ENCODE peak calls at places on chromosomes 7 and 10, in five cellular contexts. W is GM23338; R is effector memory CD4-positive, alpha-beta T cell; Z is Peyer's patch; H is GM23248. M is an unnamed sample.

GRCh38 chr7:18399624-18400235 is 95.8 kb upstream of the HDAC9 start:
- DNase-seq in W (peak; percentile 47), R (no peak), H (peak; percentile 6), Z (no peak), M (no peak)

GRCh38 chr7:23691320-23691719 is 11.3 kb downstream of the FAM221A start:
- DNase-seq in R (no peak), H (no peak), W (no peak), Z (no peak), M (no peak)

GRCh38 chr10:76231258-76231934 is 800.0 kb downstream of the LRMDA start:
- DNase-seq in H (no peak), W (peak; percentile 76), Z (no peak), R (no peak), M (no peak)

GRCh38 chr7:30224511-30225031 is 59.8 kb upstream of the ZNRF2 start:
- DNase-seq in Z (no peak), W (no peak), R (no peak), H (peak; percentile 90), M (no peak)

GRCh38 chr10:12533151-12533550 is 183.8 kb downstream of the CAMK1D start:
- DNase-seq in W (no peak), R (no peak), H (no peak), Z (no peak), M (no peak)

GRCh38 chr7:74479066-74479781 is 25.5 kb downstream of the GTF2IRD1 start:
- DNase-seq in W (no peak), Z (peak; percentile 52), R (no peak), H (peak; percentile 59), M (peak; percentile 81)

GRCh38 chr7:44415510-44415909 is 74.9 kb downstream of the NUDCD3 start:
- DNase-seq in Z (no peak), W (no peak), R (no peak), H (no peak), M (no peak)

GRCh38 chr10:3417096-3417495 is 244.5 kb upstream of the PITRM1 start:
- DNase-seq in R (no peak), Z (no peak), H (no peak), W (no peak), M (no peak)

GRCh38 chr10:132369636-132370185 is 27.3 kb upstream of the PWWP2B start:
- DNase-seq in R (no peak), W (no peak), H (no peak), Z (peak; percentile 28), M (no peak)

GRCh38 chr10:15201589-15202300 is 33.3 kb upstream of the NMT2 start:
- DNase-seq in R (no peak), Z (no peak), W (no peak), H (peak; percentile 62), M (no peak)

GRCh38 chr7:128392446-128393327 is 17.1 kb downstream of the IMPDH1 start:
- DNase-seq in W (no peak), Z (no peak), R (no peak), H (no peak), M (no peak)

GRCh38 chr7:128391805-128392204 is 18.0 kb downstream of the IMPDH1 start:
- DNase-seq in W (no peak), R (no peak), H (no peak), Z (no peak), M (no peak)

GRCh38 chr7:128395748-128396147 is 14.0 kb downstream of the IMPDH1 start:
- DNase-seq in H (no peak), W (peak; percentile 36), Z (no peak), R (no peak), M (no peak)

GRCh38 chr7:128394904-128395496 is 14.8 kb downstream of the IMPDH1 start:
- DNase-seq in R (no peak), W (no peak), H (no peak), Z (no peak), M (no peak)

GRCh38 chr7:128393526-128394330 is 16.1 kb downstream of the IMPDH1 start:
- DNase-seq in Z (no peak), H (no peak), R (no peak), W (no peak), M (no peak)
- H3K36me3 ChIP-seq in Z (no peaks in the 10 kb centered on the region), H (peaks cover 18% of the 10 kb centered on the region), R (peaks cover 49% of the 10 kb centered on the region), W (no peaks in the 10 kb centered on the region), M (no peaks in the 10 kb centered on the region)

DNA sequence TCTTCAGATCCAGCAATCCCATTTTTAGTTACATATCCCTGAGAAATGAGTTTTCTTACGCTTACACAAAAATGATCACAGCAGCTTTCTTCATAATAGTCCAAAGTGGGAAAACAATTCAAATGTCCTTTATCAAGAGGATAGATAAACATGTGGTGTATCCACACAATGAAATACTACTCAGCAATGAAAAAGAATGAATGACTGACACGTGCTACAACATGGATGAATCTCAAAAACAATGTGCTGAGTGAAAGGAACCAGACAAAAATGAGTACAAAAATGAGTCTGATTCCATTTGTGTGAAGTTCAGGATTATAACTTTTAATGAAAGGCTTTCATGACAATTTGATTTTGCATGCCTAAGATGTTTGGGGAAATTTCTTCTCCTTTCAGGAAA is 139.1 kb downstream of the WNT2 start:
- DNase-seq in Z (no peak), H (no peak), R (no peak), W (no peak), M (no peak)
- H3K27me3 ChIP-seq in Z (no peaks in the 10 kb centered on the region), H (no peaks in the 10 kb centered on the region), R (no peaks in the 10 kb centered on the region), W (no peaks in the 10 kb centered on the region), M (no peaks in the 10 kb centered on the region)

GRCh38 chr10:51708609-51709008 is 9.2 kb upstream of the CSTF2T start:
- DNase-seq in R (no peak), Z (no peak), H (no peak), W (no peak), M (no peak)

GRCh38 chr10:51707821-51708424 is 8.5 kb upstream of the CSTF2T start:
- DNase-seq in R (no peak), H (no peak), Z (no peak), W (no peak), M (no peak)

GRCh38 chr10:51707392-51707791 is 8.0 kb upstream of the CSTF2T start:
- DNase-seq in H (no peak), Z (no peak), W (no peak), R (no peak), M (no peak)

GRCh38 chr10:51711519-51711891 is 12.1 kb upstream of the CSTF2T start:
- DNase-seq in Z (no peak), R (no peak), H (no peak), W (no peak), M (no peak)

DNA sequence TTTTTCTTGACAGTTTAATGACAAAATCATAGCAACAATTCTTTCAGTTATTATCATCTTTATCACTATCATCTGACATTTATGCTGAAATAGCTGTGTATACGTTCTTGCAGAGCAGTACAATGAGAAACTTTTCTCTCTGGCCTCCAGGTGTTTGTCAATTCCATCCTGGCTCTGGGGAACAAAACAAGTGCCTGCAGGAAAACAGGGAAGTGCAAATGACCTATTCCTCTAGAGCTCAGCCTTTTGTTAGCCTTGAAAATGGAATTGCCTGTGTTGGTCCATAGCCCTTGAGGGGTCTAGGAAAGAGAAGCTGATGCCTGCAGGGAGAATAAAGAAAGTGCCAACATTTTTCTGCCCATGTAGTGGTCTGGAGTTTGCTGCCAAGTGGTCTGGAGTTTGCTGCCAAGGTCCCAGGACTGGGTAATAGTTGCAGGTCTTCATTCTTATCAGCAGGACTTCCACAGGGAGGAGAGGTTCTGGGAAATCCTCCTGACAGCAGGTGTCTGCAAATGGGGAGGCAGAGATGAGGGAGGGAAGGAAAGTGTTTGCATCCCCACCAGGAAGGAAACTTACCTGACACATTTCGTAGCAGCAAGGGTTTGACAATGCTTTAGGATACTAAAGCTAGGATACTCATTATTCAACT is 10.1 kb upstream of the CSTF2T start:
- DNase-seq in Z (no peak), W (peak; percentile 38), R (no peak), H (no peak), M (no peak)
- H3K4me3 ChIP-seq in Z (no peak overlapping the region), W (no peak overlapping the region), R (no peak overlapping the region), H (no peak overlapping the region), M (no peak overlapping the region)

DNA sequence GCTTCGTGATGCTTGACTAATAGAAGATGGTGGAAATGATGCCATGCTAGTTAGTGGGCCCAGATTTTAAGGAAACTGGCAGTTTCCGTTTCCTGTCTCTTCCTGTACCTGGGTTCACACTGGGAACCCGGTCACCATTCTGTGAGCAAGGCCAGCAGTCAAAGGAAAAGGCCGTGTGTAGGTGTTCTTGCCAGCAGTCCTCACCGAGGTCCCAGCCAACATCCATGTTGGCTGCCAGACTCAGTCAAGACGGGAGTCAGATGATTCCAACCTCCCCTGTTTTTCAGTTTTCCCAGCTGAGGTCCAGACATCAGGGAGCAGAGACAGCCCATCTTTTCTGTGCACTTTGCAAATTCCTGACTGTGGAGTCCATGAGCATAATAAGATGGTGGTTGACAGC is 15.2 kb upstream of the PILRB start:
- DNase-seq in H (no peak), Z (no peak), R (no peak), W (no peak), M (no peak)
- H3K36me3 ChIP-seq in H (peaks cover 20% of the 10 kb centered on the region), Z (no peaks in the 10 kb centered on the region), R (peaks cover 22% of the 10 kb centered on the region), W (peaks cover 30% of the 10 kb centered on the region), M (peaks cover 74% of the 10 kb centered on the region)

GRCh38 chr7:135886334-135887132 is 90.6 kb downstream of the MTPN start:
- DNase-seq in H (no peak), Z (no peak), W (no peak), R (no peak), M (no peak)
- H3K27me3 ChIP-seq in H (no peaks in the 10 kb centered on the region), Z (no peaks in the 10 kb centered on the region), W (no peaks in the 10 kb centered on the region), R (no peaks in the 10 kb centered on the region), M (no peaks in the 10 kb centered on the region)

GRCh38 chr10:129970404-129971364 is 6.6 kb upstream of the EBF3 start:
- DNase-seq in W (no peak), H (no peak), Z (no peak), R (no peak), M (peak; percentile 32)

GRCh38 chr10:129972145-129972965 is 8.3 kb upstream of the EBF3 start:
- DNase-seq in Z (no peak), R (no peak), H (peak; percentile 50), W (peak; percentile 63), M (peak; percentile 71)

GRCh38 chr10:129969528-129970264 is 5.6 kb upstream of the EBF3 start:
- DNase-seq in H (no peak), R (no peak), W (no peak), Z (no peak), M (no peak)

GRCh38 chr10:129972966-129973673 is 9.0 kb upstream of the EBF3 start:
- DNase-seq in H (no peak), W (peak; percentile 13), R (no peak), Z (no peak), M (no peak)

GRCh38 chr10:129971381-129972144 is 7.5 kb upstream of the EBF3 start:
- DNase-seq in H (peak; percentile 81), W (peak; percentile 85), Z (no peak), R (no peak), M (peak; percentile 82)
- H3K4me3 ChIP-seq in H (peak overlapping the region; percentile 62), W (peak overlapping the region; percentile 60), Z (peak overlapping the region; percentile 29), R (no peak overlapping the region), M (peak overlapping the region; percentile 68)

M was measured in psoas muscle.